ENCODE peak calls at places on chromosomes 13 and 19, in six cellular contexts. W is activated naive CD4-positive, alpha-beta T cell treated with anti-CD3 and anti-CD28 coated beads for 36 hours; B is amygdala; L is H9; M is right cardiac atrium; P is RWPE2. Q is an unnamed sample.

GRCh38 chr13:106612688-106613087 is 44.8 kb upstream of the ARGLU1 start:
- DNase-seq in L (no peak), M (peak), W (no peak), B (no peak), P (no peak), Q (no peak)

GRCh38 chr19:48393559-48394330 is at the start of gene GRIN2D:
- DNase-seq in W (peak), L (peak), M (no peak), B (peak), P (no peak), Q (peak)

GRCh38 chr13:74710006-74710405 is 575.8 kb upstream of the KLF12 start:
- DNase-seq in B (no peak), L (no peak), P (no peak), M (no peak), W (no peak), Q (no peak)

GRCh38 chr19:17841810-17842662 is 5.7 kb downstream of the JAK3 start:
- DNase-seq in B (peak), L (peak), W (peak), M (peak), P (peak), Q (no peak)

GRCh38 chr19:7931221-7932061 is 5.5 kb upstream of the CTXN1 start:
- DNase-seq in L (no peak), B (no peak), P (no peak), M (no peak), W (no peak), Q (no peak)

GRCh38 chr19:42285546-42285945 is 16.4 kb upstream of the PRR19 start:
- DNase-seq in M (no peak), P (no peak), B (no peak), L (peak), W (no peak), Q (no peak)

GRCh38 chr19:15640294-15640903 is at the start of gene CYP4F3:
- DNase-seq in B (no peak), W (no peak), P (peak), L (no peak), M (peak), Q (no peak)

GRCh38 chr13:48222358-48223015 is 10.5 kb upstream of the ITM2B start:
- DNase-seq in L (no peak), B (no peak), M (peak), W (no peak), P (no peak), Q (no peak)

GRCh38 chr19:54481326-54481930 is 8.3 kb upstream of the CDC42EP5 start:
- DNase-seq in W (peak), L (peak), M (no peak), B (no peak), P (no peak), Q (peak)

GRCh38 chr13:113848431-113849260 is 15.2 kb downstream of the GAS6 start:
- DNase-seq in P (peak), M (no peak), B (no peak), L (peak), W (no peak), Q (no peak)

GRCh38 chr13:56515441-56515840 is 625.3 kb upstream of the PRR20A start:
- DNase-seq in W (no peak), P (no peak), M (no peak), B (no peak), L (no peak), Q (no peak)

GRCh38 chr19:14536926-14537692 is 7.7 kb downstream of the TECR start:
- DNase-seq in P (peak), M (peak), B (no peak), W (peak), L (peak), Q (no peak)

GRCh38 chr13:94860981-94861407 is 148.6 kb upstream of the SOX21 start:
- DNase-seq in L (no peak), P (no peak), B (no peak), M (no peak), W (no peak), Q (no peak)

GRCh38 chr19:50323782-50324133 is 5.4 kb downstream of the KCNC3 start:
- DNase-seq in P (no peak), L (no peak), W (no peak), M (no peak), B (no peak), Q (no peak)

GRCh38 chr19:44356383-44357111 is at the start of gene ZNF112:
- DNase-seq in L (peak), W (peak), B (peak), P (peak), M (peak), Q (no peak)

GRCh38 chr13:111790621-111791020 is 276.3 kb upstream of the SOX1 start:
- DNase-seq in L (no peak), B (no peak), M (no peak), W (no peak), P (no peak), Q (no peak)

GRCh38 chr19:55535579-55536350 is 1.2 kb downstream of the SBK2 start:
- DNase-seq in P (no peak), L (no peak), M (no peak), B (no peak), W (no peak), Q (no peak)

GRCh38 chr19:14580623-14581237 is 2.2 kb upstream of the CLEC17A start:
- DNase-seq in P (no peak), M (no peak), B (no peak), L (no peak), W (peak), Q (no peak)

GRCh38 chr13:32962342-32962741 is 53.9 kb upstream of the KL start:
- DNase-seq in W (no peak), B (no peak), M (no peak), P (no peak), L (no peak), Q (no peak)